ENCODE peak calls at places on chromosomes 13 and 19, in four cellular contexts. C is mesendoderm, X is caudate nucleus, K is HCEC 1CT. S is an unnamed sample.

GRCh38 chr13:28440774-28441532 is 54.0 kb downstream of the FLT1 start:
- DNase-seq in K (no peak), X (no peak), C (no peak), S (no peak)

GRCh38 chr13:103812966-103813365 is 746.7 kb upstream of the SLC10A2 start:
- DNase-seq in C (no peak), K (no peak), X (no peak), S (no peak)

GRCh38 chr13:113390874-113391497 is 27.1 kb upstream of the GRTP1 start:
- DNase-seq in K (no peak), C (peak), X (no peak), S (no peak)

GRCh38 chr19:38849746-38850230 is at the start of gene HNRNPL:
- DNase-seq in X (peak), K (no peak), C (no peak), S (no peak)

GRCh38 chr13:100650321-100650720 is 24.3 kb downstream of the TMTC4 start:
- DNase-seq in X (peak), C (no peak), K (no peak), S (no peak)

GRCh38 chr13:109162248-109163051 is 533.0 kb downstream of the MYO16 start:
- DNase-seq in X (no peak), K (no peak), C (no peak), S (peak)

GRCh38 chr19:50974702-50975555 is 5.5 kb upstream of the KLK6 start:
- DNase-seq in K (no peak), X (no peak), C (no peak), S (no peak)

GRCh38 chr19:11448410-11448809 is 13.0 kb downstream of the PRKCSH start:
- DNase-seq in X (no peak), C (no peak), K (no peak), S (no peak)

GRCh38 chr13:23739597-23739996 is 149.6 kb downstream of the MIPEP start:
- DNase-seq in X (no peak), C (no peak), K (no peak), S (no peak)

GRCh38 chr19:33794578-33795369 is 1.9 kb upstream of the KCTD15 start:
- DNase-seq in C (peak), K (no peak), X (no peak), S (no peak)

GRCh38 chr19:53102186-53102585 is 1.0 kb downstream of the ZNF160 start:
- DNase-seq in K (no peak), C (peak), X (no peak), S (no peak)